ENCODE peak calls at places on chromosome 16, in six cellular contexts. M is heart right ventricle, Q is AG04450, X is ascending aorta, Z is neural crest cell, S is kidney. A is an unnamed sample.

GRCh38 chr16:31354394-31355291 is at the start of gene ITGAX:
- DNase-seq in M (peak), Q (no peak), X (peak), Z (no peak), S (peak), A (peak)

GRCh38 chr16:25729188-25729587 is 37.4 kb downstream of the HS3ST4 start:
- DNase-seq in M (no peak), Q (no peak), X (no peak), Z (no peak), S (no peak), A (no peak)

GRCh38 chr16:31141489-31142108 is 6.1 kb upstream of the PRSS8 start:
- DNase-seq in M (no peak), Q (no peak), X (peak), Z (no peak), S (peak), A (no peak)

GRCh38 chr16:1375741-1376410 is 24.1 kb downstream of the GNPTG start:
- DNase-seq in M (no peak), Q (no peak), X (no peak), Z (no peak), S (no peak), A (no peak)

GRCh38 chr16:49462989-49463371 is 89.4 kb downstream of the C16orf78 start:
- DNase-seq in M (no peak), Q (no peak), X (peak), Z (no peak), S (no peak), A (no peak)

GRCh38 chr16:83390759-83391158 is 417.0 kb upstream of the HSBP1 start:
- DNase-seq in M (no peak), Q (no peak), X (no peak), Z (no peak), S (no peak), A (no peak)

GRCh38 chr16:17557480-17557879 is 86.7 kb upstream of the XYLT1 start:
- DNase-seq in M (no peak), Q (no peak), X (no peak), Z (no peak), S (no peak), A (no peak)

GRCh38 chr16:74766729-74767128 is 7.9 kb downstream of the FA2H start:
- DNase-seq in M (no peak), Q (no peak), X (no peak), Z (no peak), S (no peak), A (no peak)

GRCh38 chr16:69040144-69040909 is 65.1 kb upstream of the HAS3 start:
- DNase-seq in M (no peak), Q (no peak), X (no peak), Z (no peak), S (no peak), A (no peak)

GRCh38 chr16:679808-680624 is at the start of gene STUB1:
- DNase-seq in M (peak), Q (peak), X (peak), Z (peak), S (peak), A (peak)

GRCh38 chr16:46651305-46651704 is 30.1 kb upstream of the SHCBP1 start:
- DNase-seq in M (no peak), Q (no peak), X (no peak), Z (no peak), S (no peak), A (no peak)

GRCh38 chr16:46650224-46650623 is 29.0 kb upstream of the SHCBP1 start:
- DNase-seq in M (peak), Q (peak), X (peak), Z (no peak), S (no peak), A (no peak)

GRCh38 chr16:46649571-46649970 is 28.4 kb upstream of the SHCBP1 start:
- DNase-seq in M (peak), Q (no peak), X (peak), Z (no peak), S (no peak), A (no peak)

DNA sequence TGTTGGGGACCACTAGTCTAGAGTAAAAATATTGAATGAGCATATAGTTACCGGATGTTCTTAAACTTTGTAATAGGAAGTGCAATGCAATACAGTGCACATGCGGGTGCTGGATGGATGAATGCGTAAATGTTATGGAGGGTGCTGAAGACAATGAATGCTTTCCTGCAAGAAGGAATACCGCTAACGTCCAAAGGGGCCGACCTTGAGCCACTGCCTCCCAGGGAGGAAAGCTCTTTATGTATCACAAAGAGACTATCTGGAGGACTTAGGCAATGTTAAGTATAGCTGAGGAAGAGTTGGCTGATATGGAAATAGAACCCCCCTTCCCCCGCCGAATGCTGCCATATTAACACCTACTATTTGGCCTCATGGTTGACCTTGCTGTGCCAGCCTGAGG is 27.5 kb upstream of the SHCBP1 start:
- DNase-seq in M (no peak), Q (no peak), X (no peak), Z (no peak), S (no peak), A (no peak)
- TF ChIP-seq CTCF in M (no peak), Q (peak), X (no peak), Z (no peak), S (no peak), A (no peak)

DNA sequence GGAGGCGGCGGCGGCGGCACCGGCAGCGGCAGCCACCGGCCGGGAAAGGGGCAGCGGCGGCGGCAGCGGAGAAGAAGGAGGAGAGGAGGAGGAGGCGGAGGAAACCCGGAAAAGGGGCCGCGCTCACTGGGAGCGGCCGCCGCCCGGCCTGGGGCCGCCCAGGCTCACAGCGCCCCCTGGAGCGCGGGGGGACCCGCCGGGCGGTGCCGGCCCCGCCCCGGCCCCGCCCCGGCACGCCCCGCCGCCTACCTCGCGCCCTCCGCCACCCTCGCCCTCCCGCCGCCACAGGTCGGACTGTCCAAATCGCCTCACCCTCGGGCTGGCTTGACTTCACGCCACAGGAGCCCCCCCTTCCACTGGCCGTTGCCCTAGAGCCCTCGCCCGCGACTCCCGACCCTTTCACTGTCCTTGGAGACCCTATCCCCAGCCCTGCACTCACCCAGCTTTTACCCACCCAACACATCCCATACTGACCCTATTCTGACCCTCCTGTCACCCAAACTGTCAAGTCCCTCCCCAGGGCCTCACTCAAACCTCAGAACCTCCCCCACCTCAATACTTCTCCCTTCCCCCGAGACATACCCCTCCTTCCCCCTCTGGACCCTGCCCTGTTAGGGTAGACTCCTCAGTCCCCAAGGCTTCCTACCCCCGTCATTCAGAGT is at the start of gene CSNK2A2:
- DNase-seq in M (peak), Q (peak), X (peak), Z (peak), S (peak), A (no peak)
- TF ChIP-seq CTCF in M (peak), Q (peak), X (peak), Z (peak), S (peak), A (no peak)

GRCh38 chr16:11634307-11634706 is 33.9 kb upstream of the SNN start:
- DNase-seq in M (no peak), Q (no peak), X (no peak), Z (no peak), S (no peak), A (no peak)

GRCh38 chr16:11633113-11633512 is 35.1 kb upstream of the SNN start:
- DNase-seq in M (no peak), Q (no peak), X (no peak), Z (no peak), S (no peak), A (no peak)

GRCh38 chr16:11631214-11631613 is 37.0 kb upstream of the SNN start:
- DNase-seq in M (no peak), Q (no peak), X (no peak), Z (no peak), S (no peak), A (no peak)

GRCh38 chr16:11630230-11631056 is 37.8 kb upstream of the SNN start:
- DNase-seq in M (no peak), Q (no peak), X (no peak), Z (no peak), S (no peak), A (no peak)

GRCh38 chr16:11632455-11632921 is 35.8 kb upstream of the SNN start:
- DNase-seq in M (peak), Q (peak), X (peak), Z (no peak), S (peak), A (peak)
- TF ChIP-seq CTCF in M (no peak), Q (no peak), X (no peak), Z (no peak), S (no peak), A (no peak)

GRCh38 chr16:87459833-87460232 is 33.0 kb downstream of the ZCCHC14 start:
- DNase-seq in M (no peak), Q (no peak), X (no peak), Z (no peak), S (no peak), A (no peak)

GRCh38 chr16:87463722-87464690 is 28.8 kb downstream of the ZCCHC14 start:
- DNase-seq in M (peak), Q (peak), X (peak), Z (no peak), S (no peak), A (peak)

GRCh38 chr16:87459027-87459426 is 33.8 kb downstream of the ZCCHC14 start:
- DNase-seq in M (no peak), Q (no peak), X (no peak), Z (no peak), S (no peak), A (no peak)

GRCh38 chr16:87460936-87461335 is 31.9 kb downstream of the ZCCHC14 start:
- DNase-seq in M (no peak), Q (no peak), X (no peak), Z (no peak), S (no peak), A (no peak)

DNA sequence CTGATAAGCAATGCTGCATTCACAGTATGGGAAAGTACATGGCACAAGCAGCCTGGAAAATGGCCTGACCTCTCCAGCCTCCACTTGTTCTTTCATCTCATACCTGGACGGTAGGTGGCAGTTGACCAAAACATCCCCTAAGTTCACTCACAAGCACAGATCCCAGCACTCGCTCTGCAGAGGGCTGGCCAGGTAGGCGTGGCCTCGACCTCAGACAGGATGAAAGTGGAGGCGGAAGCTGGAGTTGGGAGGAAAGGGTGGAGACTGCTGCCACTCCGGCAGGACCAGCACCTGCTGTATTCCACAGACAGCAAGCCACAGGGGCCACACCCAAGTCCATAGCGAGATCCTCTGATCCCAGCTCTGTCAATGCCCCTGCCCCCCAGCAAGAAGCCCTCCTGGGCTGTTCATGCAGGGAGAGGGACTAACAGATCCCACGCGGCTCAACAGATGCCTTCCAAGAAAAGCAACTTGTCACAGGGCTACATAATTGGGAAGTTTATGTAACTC is 31.3 kb downstream of the ZCCHC14 start:
- DNase-seq in M (peak), Q (no peak), X (peak), Z (peak), S (peak), A (no peak)
- TF ChIP-seq CTCF in M (peak), Q (no peak), X (peak), Z (peak), S (peak), A (no peak)

A was measured in CD14-positive monocyte.